ENCODE peak calls at places on chromosomes 4 and X, in six cellular contexts. One of them, this sample, is unnamed.

GRCh38 chr4:6641164-6641970 is 882 bp downstream of the MRFAP1 start:
- DNase-seq in occipital lobe: no peak
- DNase-seq in GM12865: peak; percentile 48
- DNase-seq in cardiac muscle cell: peak; percentile 35
- DNase-seq in BJ: no peak
- DNase-seq in thoracic aorta: no peak
- DNase-seq in this sample: no peak

GRCh38 chrX:105098812-105099211 is 121.7 kb downstream of the TEX13A start:
- DNase-seq in occipital lobe: no peak
- DNase-seq in GM12865: no peak
- DNase-seq in cardiac muscle cell: no peak
- DNase-seq in BJ: no peak
- DNase-seq in thoracic aorta: no peak
- DNase-seq in this sample: no peak

GRCh38 chrX:74195120-74195519 is 108.9 kb upstream of the ZCCHC13 start:
- DNase-seq in thoracic aorta: no peak
- DNase-seq in cardiac muscle cell: no peak
- DNase-seq in GM12865: no peak
- DNase-seq in BJ: no peak
- DNase-seq in occipital lobe: no peak
- DNase-seq in this sample: no peak

GRCh38 chr4:76526585-76526990 is 91.6 kb downstream of the SHROOM3 start:
- DNase-seq in cardiac muscle cell: peak; percentile 82
- DNase-seq in thoracic aorta: no peak
- DNase-seq in BJ: no peak
- DNase-seq in occipital lobe: no peak
- DNase-seq in GM12865: no peak
- DNase-seq in this sample: no peak

GRCh38 chr4:167652267-167652666 is 418.0 kb upstream of the SPOCK3 start:
- DNase-seq in occipital lobe: no peak
- DNase-seq in cardiac muscle cell: no peak
- DNase-seq in GM12865: no peak
- DNase-seq in BJ: no peak
- DNase-seq in thoracic aorta: no peak
- DNase-seq in this sample: no peak

GRCh38 chr4:117085185-117085701 is at the start of gene TRAM1L1:
- DNase-seq in BJ: peak; percentile 7
- DNase-seq in occipital lobe: peak; percentile 42
- DNase-seq in cardiac muscle cell: peak; percentile 81
- DNase-seq in thoracic aorta: no peak
- DNase-seq in GM12865: no peak
- DNase-seq in this sample: no peak

GRCh38 chr4:6420972-6421371 is 51.4 kb downstream of the PPP2R2C start:
- DNase-seq in GM12865: no peak
- DNase-seq in BJ: no peak
- DNase-seq in occipital lobe: no peak
- DNase-seq in thoracic aorta: no peak
- DNase-seq in cardiac muscle cell: no peak
- DNase-seq in this sample: no peak

GRCh38 chrX:32530802-32531403 is 680.4 kb downstream of the DMD start:
- DNase-seq in GM12865: peak; percentile 46
- DNase-seq in occipital lobe: no peak
- DNase-seq in BJ: no peak
- DNase-seq in thoracic aorta: no peak
- DNase-seq in cardiac muscle cell: peak; percentile 78
- DNase-seq in this sample: no peak

GRCh38 chr4:931194-931959 is 739 bp downstream of the GAK start:
- DNase-seq in cardiac muscle cell: peak; percentile 19
- DNase-seq in thoracic aorta: no peak
- DNase-seq in BJ: no peak
- DNase-seq in occipital lobe: no peak
- DNase-seq in GM12865: peak; percentile 34
- DNase-seq in this sample: peak; percentile 63